ENCODE peak calls at places on chromosome 10, in nine cellular contexts. L, T, B, W, V, G, D, I and O are unnamed samples.

GRCh38 chr10:4399571-4399970 is 426.4 kb upstream of the AKR1E2 start:
- DNase-seq in L (no peak), T (no peak), B (no peak), W (peak), V (no peak), G (no peak), D (no peak), I (no peak), O (no peak)

GRCh38 chr10:78218833-78219490 is 185.3 kb downstream of the RPS24 start:
- DNase-seq in L (no peak), T (no peak), B (no peak), W (no peak), V (no peak), G (no peak), D (no peak), I (no peak), O (no peak)

GRCh38 chr10:98364432-98365102 is 50.4 kb downstream of the PYROXD2 start:
- DNase-seq in L (no peak), T (no peak), B (no peak), W (no peak), V (no peak), G (no peak), D (no peak), I (no peak), O (no peak)

GRCh38 chr10:126063353-126063791 is 167.0 kb downstream of the FANK1 start:
- DNase-seq in L (no peak), T (no peak), B (no peak), W (peak), V (no peak), G (no peak), D (no peak), I (no peak), O (no peak)

GRCh38 chr10:90227786-90228185 is 526.4 kb downstream of the KIF20B start:
- DNase-seq in L (no peak), T (no peak), B (no peak), W (no peak), V (no peak), G (no peak), D (no peak), I (no peak), O (no peak)

GRCh38 chr10:60654813-60655464 is 123.3 kb upstream of the CDK1 start:
- DNase-seq in L (no peak), T (no peak), B (no peak), W (peak), V (no peak), G (no peak), D (no peak), I (no peak), O (no peak)

GRCh38 chr10:66931340-66931948 is 5.6 kb downstream of the LRRTM3 start:
- DNase-seq in L (no peak), T (peak), B (no peak), W (peak), V (no peak), G (peak), D (peak), I (no peak), O (peak)

GRCh38 chr10:9038146-9038714 is 983.7 kb downstream of the GATA3 start:
- DNase-seq in L (no peak), T (peak), B (no peak), W (no peak), V (no peak), G (no peak), D (no peak), I (no peak), O (no peak)

GRCh38 chr10:117754770-117755510 is 212.4 kb downstream of the EMX2 start:
- DNase-seq in L (no peak), T (no peak), B (no peak), W (no peak), V (no peak), G (no peak), D (no peak), I (no peak), O (no peak)

GRCh38 chr10:31381766-31382316 is 62.8 kb downstream of the ZEB1 start:
- DNase-seq in L (no peak), T (no peak), B (no peak), W (peak), V (no peak), G (no peak), D (no peak), I (no peak), O (no peak)

GRCh38 chr10:109247819-109248218 is 675.5 kb downstream of the XPNPEP1 start:
- DNase-seq in L (no peak), T (no peak), B (no peak), W (no peak), V (no peak), G (no peak), D (no peak), I (no peak), O (no peak)

GRCh38 chr10:77970869-77971803 is 44.6 kb upstream of the DLG5 start:
- DNase-seq in L (peak), T (peak), B (peak), W (peak), V (peak), G (peak), D (peak), I (peak), O (peak)

GRCh38 chr10:116984202-116984993 is 20.6 kb downstream of the SHTN1 start:
- DNase-seq in L (no peak), T (no peak), B (no peak), W (no peak), V (no peak), G (no peak), D (no peak), I (no peak), O (no peak)

GRCh38 chr10:49666054-49666453 is 13.4 kb upstream of the C10orf53 start:
- DNase-seq in L (no peak), T (no peak), B (no peak), W (no peak), V (no peak), G (no peak), D (no peak), I (no peak), O (no peak)

GRCh38 chr10:385571-386300 is 250.5 kb downstream of the ZMYND11 start:
- DNase-seq in L (no peak), T (no peak), B (no peak), W (no peak), V (no peak), G (no peak), D (no peak), I (peak), O (no peak)

GRCh38 chr10:85713885-85714284 is 652.7 kb downstream of the GRID1 start:
- DNase-seq in L (no peak), T (no peak), B (no peak), W (no peak), V (no peak), G (no peak), D (no peak), I (no peak), O (no peak)

GRCh38 chr10:101940916-101941315 is 97.3 kb upstream of the KCNIP2 start:
- DNase-seq in L (no peak), T (no peak), B (no peak), W (peak), V (no peak), G (no peak), D (no peak), I (no peak), O (no peak)

GRCh38 chr10:126670886-126671285 is 393 bp upstream of the C10orf90 start:
- DNase-seq in L (no peak), T (no peak), B (no peak), W (no peak), V (no peak), G (no peak), D (no peak), I (no peak), O (no peak)

GRCh38 chr10:132631348-132631735 is 93.8 kb downstream of the INPP5A start:
- DNase-seq in L (peak), T (no peak), B (peak), W (no peak), V (no peak), G (no peak), D (no peak), I (peak), O (no peak)
- TF ChIP-seq POLR2A in L (peak), T (no peak), B (no peak), W (no peak), V (no peak), G (no peak), D (no peak), I (no peak), O (no peak)

DNA sequence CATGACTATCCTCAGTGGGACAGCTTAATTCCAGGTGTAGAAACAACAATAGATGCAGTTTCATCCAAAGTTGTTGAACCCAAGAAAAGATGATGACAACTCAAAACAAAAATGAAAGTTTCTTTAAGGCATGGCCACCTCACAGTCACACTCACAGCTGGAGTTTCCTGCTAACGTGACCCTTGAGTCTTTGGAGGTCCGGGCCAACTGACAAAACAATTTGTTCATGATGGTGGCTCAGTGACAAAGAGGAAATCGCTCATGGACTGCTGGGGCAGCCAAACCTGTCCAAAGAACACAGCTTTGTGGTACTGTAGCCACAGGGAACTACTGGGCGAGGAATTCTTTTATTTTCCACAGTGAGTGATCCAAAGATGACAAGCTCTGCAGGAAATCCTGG is 96.0 kb upstream of the JCAD start:
- DNase-seq in L (peak), T (peak), B (no peak), W (peak), V (no peak), G (no peak), D (no peak), I (no peak), O (no peak)
- TF ChIP-seq POLR2A in L (no peak), T (no peak), B (no peak), W (no peak), V (no peak), G (no peak), D (no peak), I (no peak), O (no peak)

DNA sequence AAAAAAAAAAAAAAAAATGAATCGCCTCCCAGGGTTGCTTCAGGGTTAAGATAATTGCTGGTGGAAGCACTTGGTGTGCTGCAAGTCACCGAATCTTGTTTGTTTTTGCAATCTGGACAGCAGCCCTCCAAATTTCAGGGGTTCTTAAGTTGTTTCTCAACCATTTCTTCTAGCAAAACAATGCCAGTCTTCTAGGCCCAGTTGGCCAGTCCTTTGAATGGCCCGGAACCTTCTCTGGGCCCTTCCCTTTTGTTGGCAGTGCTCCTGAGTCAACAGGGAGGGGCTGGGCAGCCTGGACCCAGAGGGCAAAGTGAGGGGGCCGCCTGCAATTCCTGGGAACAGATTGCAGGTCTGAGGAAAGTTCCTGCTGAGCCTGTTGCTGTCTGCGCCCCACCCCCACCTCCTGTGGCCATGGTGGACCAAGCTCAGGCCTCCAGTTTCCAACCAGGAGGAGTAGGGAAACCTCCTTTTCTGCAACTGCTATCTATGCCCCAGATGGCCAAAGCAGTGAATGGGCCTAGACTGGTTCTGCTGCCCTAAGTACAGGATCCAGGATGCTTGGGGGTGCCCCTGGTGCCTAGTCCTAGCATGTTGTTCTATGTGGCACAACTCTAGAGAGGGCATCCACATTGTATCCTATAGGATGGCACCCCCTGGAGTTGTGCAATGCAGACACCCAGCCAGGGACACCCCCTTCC is 31.4 kb upstream of the PDCD4 start:
- DNase-seq in L (no peak), T (no peak), B (peak), W (no peak), V (no peak), G (no peak), D (no peak), I (peak), O (no peak)
- TF ChIP-seq POLR2A in L (no peak), T (no peak), B (no peak), W (no peak), V (no peak), G (no peak), D (no peak), I (no peak), O (no peak)

GRCh38 chr10:45470098-45471012 is 96.3 kb downstream of the ALOX5 start:
- DNase-seq in L (no peak), T (peak), B (no peak), W (peak), V (no peak), G (no peak), D (peak), I (no peak), O (no peak)
- TF ChIP-seq POLR2A in L (no peak), T (no peak), B (no peak), W (no peak), V (no peak), G (no peak), D (peak), I (no peak), O (no peak)